ENCODE peak calls at places on chromosomes 4 and X, in eight cellular contexts. F is left lung, X is heart right ventricle, I is DND-41, P is suprapubic skin, Y is IMR-90, U is keratinocyte, G is tibial artery. H is an unnamed sample. For H3K4me1, the result is how much of the 10 kb centered on the place peaks cover.

GRCh38 chrX:150408561-150408960 is 45.4 kb downstream of the MAMLD1 start:
- DNase-seq in F (no peak), X (no peak), I (no peak), P (no peak), Y (peak), U (no peak), G (no peak), H (no peak)

GRCh38 chr4:88058295-88058694 is 50.9 kb downstream of the PKD2 start:
- DNase-seq in F (no peak), X (no peak), I (no peak), P (no peak), Y (no peak), U (no peak), G (no peak), H (no peak)

GRCh38 chr4:172104534-172104933 is 291.3 kb downstream of the GALNTL6 start:
- DNase-seq in F (no peak), X (no peak), I (no peak), P (no peak), Y (peak), U (no peak), G (no peak), H (no peak)

GRCh38 chrX:34884693-34885277 is 57.8 kb upstream of the FAM47B start:
- DNase-seq in F (no peak), X (no peak), I (no peak), P (no peak), Y (peak), U (peak), G (no peak), H (no peak)

GRCh38 chr4:155529197-155529596 is 137.5 kb upstream of the GUCY1A1 start:
- DNase-seq in F (no peak), X (no peak), I (peak), P (no peak), Y (no peak), U (no peak), G (no peak), H (no peak)

GRCh38 chr4:62601737-62602136 is 1401.6 kb downstream of the ADGRL3 start:
- DNase-seq in F (no peak), X (no peak), I (no peak), P (no peak), Y (no peak), U (no peak), G (no peak), H (no peak)

GRCh38 chrX:109774706-109775105 is 41.6 kb upstream of the ACSL4 start:
- DNase-seq in F (no peak), X (no peak), I (no peak), P (no peak), Y (peak), U (no peak), G (no peak), H (no peak)

GRCh38 chr4:144820706-144821105 is 174.8 kb downstream of the HHIP start:
- DNase-seq in F (no peak), X (no peak), I (no peak), P (no peak), Y (peak), U (no peak), G (no peak), H (no peak)

GRCh38 chr4:119946359-119946758 is 120.3 kb downstream of the MAD2L1 start:
- DNase-seq in F (no peak), X (no peak), I (no peak), P (no peak), Y (peak), U (no peak), G (no peak), H (no peak)

GRCh38 chr4:17273047-17273446 is 238.8 kb downstream of the QDPR start:
- DNase-seq in F (no peak), X (no peak), I (no peak), P (no peak), Y (peak), U (no peak), G (no peak), H (no peak)

GRCh38 chr4:113990886-113991285 is 11.4 kb upstream of the ARSJ start:
- DNase-seq in F (peak), X (no peak), I (no peak), P (no peak), Y (no peak), U (no peak), G (no peak), H (no peak)

GRCh38 chr4:183541081-183542045 is 36.5 kb downstream of the ING2 start:
- DNase-seq in F (no peak), X (no peak), I (no peak), P (no peak), Y (peak), U (no peak), G (no peak), H (no peak)

GRCh38 chrX:46819136-46819535 is 17.7 kb upstream of the RP2 start:
- DNase-seq in F (no peak), X (no peak), I (no peak), P (no peak), Y (no peak), U (no peak), G (no peak), H (no peak)

GRCh38 chr4:10353110-10353509 is 104.1 kb downstream of the ZNF518B start:
- DNase-seq in F (no peak), X (no peak), I (no peak), P (no peak), Y (no peak), U (no peak), G (no peak), H (no peak)

GRCh38 chr4:31370866-31371465 is 650.8 kb downstream of the PCDH7 start:
- DNase-seq in F (no peak), X (no peak), I (peak), P (no peak), Y (peak), U (no peak), G (no peak), H (peak)

GRCh38 chr4:18197467-18197866 is 175.9 kb upstream of the LCORL start:
- DNase-seq in F (no peak), X (no peak), I (no peak), P (no peak), Y (no peak), U (no peak), G (no peak), H (no peak)

GRCh38 chr4:56468097-56468422 is 643 bp downstream of the SRP72 start:
- DNase-seq in F (no peak), X (no peak), I (peak), P (no peak), Y (peak), U (no peak), G (no peak), H (no peak)

GRCh38 chr4:143344774-143345173 is 8.1 kb downstream of the GAB1 start:
- DNase-seq in F (no peak), X (no peak), I (no peak), P (no peak), Y (no peak), U (no peak), G (no peak), H (no peak)

GRCh38 chr4:143346208-143346607 is 9.5 kb downstream of the GAB1 start:
- DNase-seq in F (no peak), X (no peak), I (no peak), P (no peak), Y (no peak), U (peak), G (no peak), H (no peak)

GRCh38 chr4:143344011-143344410 is 7.3 kb downstream of the GAB1 start:
- DNase-seq in F (no peak), X (no peak), I (no peak), P (no peak), Y (no peak), U (no peak), G (no peak), H (no peak)

GRCh38 chr4:143341186-143341755 is 4.6 kb downstream of the GAB1 start:
- DNase-seq in F (no peak), X (no peak), I (no peak), P (no peak), Y (no peak), U (no peak), G (no peak), H (no peak)

DNA sequence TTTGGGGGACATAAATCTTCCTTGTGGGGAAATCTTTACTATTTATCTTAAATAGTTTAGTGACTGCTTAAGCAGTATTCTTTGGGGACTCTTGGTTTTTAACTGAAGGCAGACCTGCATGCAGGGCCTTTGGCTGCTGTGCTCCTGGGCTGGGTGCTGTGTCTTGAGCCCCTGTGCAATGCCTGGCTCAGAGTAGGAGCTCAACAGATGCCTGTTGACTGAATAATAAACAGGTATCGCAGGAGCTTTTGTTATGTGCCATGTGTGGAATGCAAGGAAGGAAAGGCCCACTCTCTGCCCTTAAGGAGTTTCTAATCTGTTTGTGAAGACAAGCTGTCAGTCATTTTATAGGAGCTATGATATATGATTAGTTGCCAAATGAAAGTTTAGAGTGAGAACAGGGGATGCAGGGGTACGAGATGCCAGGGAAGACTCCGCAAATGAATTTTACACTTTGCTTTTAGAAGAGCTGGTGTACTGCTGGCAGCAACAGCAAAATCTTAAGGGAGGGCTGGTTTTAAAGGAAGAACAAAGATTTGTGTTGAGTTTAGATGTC is 6.7 kb downstream of the GAB1 start:
- DNase-seq in F (no peak), X (no peak), I (no peak), P (no peak), Y (no peak), U (no peak), G (no peak), H (no peak)
- H3K27ac ChIP-seq in F (peak), X (no peak), I (no peak), P (peak), Y (no peak), U (no peak), G (no peak), H (no peak)

GRCh38 chr4:7395635-7396034 is 39.1 kb downstream of the PSAPL1 start:
- DNase-seq in F (peak), X (no peak), I (no peak), P (no peak), Y (no peak), U (no peak), G (peak), H (no peak)

GRCh38 chr4:7396186-7396585 is 38.5 kb downstream of the PSAPL1 start:
- DNase-seq in F (no peak), X (no peak), I (no peak), P (no peak), Y (no peak), U (no peak), G (no peak), H (no peak)

GRCh38 chr4:7398104-7398423 is 36.7 kb downstream of the PSAPL1 start:
- DNase-seq in F (peak), X (peak), I (peak), P (peak), Y (peak), U (peak), G (peak), H (no peak)

GRCh38 chr4:7398788-7399432 is 35.8 kb downstream of the PSAPL1 start:
- DNase-seq in F (no peak), X (no peak), I (no peak), P (no peak), Y (no peak), U (no peak), G (no peak), H (no peak)

DNA sequence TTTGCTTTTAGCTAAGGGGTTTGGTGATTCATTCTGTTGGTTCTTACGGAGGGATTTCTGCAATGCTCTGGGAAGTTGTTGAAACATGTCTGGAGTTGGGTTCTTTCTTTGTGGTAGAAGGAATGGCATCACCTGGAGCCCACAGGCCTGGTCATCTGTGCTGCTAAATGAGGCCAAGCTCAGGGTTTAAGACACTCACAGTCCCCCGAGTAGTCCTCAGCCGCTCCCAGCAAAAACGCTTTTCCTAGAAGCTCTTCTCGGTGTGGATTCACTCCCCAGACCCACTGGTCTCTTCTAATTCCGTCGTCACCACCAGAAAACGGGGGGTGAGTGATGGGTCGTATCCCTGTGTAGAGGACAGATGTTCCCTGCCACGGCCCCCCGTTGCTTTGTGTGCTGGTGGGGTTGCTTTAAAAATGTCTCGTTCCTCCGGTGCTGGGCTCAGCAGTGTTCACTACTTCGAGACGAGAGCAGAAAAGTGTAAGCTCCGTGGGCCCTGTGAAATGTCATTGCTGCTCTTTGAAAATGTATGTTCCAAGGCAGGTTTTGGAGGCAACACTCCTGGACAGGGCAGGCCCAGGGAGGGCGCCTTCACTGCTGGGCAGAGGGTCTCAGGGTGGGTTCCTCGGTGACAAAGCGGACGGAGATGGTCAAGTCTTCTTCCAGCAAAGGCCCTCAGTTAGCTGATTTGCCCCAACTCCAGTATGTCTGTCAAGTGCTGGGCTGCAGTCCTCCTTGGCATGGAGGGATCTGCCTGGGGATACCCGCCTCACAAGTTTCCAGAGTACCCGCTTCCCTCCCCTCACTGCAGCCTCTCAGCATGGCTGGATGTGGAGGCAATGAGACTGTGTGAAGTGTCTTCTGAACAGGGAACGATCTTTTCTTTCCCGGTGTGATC is 37.3 kb downstream of the PSAPL1 start:
- DNase-seq in F (no peak), X (no peak), I (no peak), P (peak), Y (peak), U (peak), G (peak), H (no peak)
- H3K4me3 ChIP-seq in F (no peak), X (no peak), I (no peak), P (no peak), Y (no peak), U (no peak), G (no peak), H (no peak)

GRCh38 chrX:152845618-152846240 is 14.9 kb downstream of the NSDHL start:
- DNase-seq in F (no peak), X (no peak), I (no peak), P (no peak), Y (no peak), U (no peak), G (no peak), H (no peak)

GRCh38 chrX:152853986-152854385 is 23.1 kb downstream of the NSDHL start:
- DNase-seq in F (no peak), X (no peak), I (no peak), P (no peak), Y (no peak), U (no peak), G (no peak), H (no peak)

GRCh38 chrX:152847281-152847680 is 16.4 kb downstream of the NSDHL start:
- DNase-seq in F (no peak), X (no peak), I (no peak), P (no peak), Y (no peak), U (no peak), G (no peak), H (no peak)

GRCh38 chrX:152850465-152850864 is 19.6 kb downstream of the NSDHL start:
- DNase-seq in F (no peak), X (no peak), I (no peak), P (no peak), Y (no peak), U (no peak), G (no peak), H (no peak)
- H3K4me1 ChIP-seq in F (under half), X (under half), I (under half), P (under half), Y (under half), U (under half), G (under half), H (under half)

DNA sequence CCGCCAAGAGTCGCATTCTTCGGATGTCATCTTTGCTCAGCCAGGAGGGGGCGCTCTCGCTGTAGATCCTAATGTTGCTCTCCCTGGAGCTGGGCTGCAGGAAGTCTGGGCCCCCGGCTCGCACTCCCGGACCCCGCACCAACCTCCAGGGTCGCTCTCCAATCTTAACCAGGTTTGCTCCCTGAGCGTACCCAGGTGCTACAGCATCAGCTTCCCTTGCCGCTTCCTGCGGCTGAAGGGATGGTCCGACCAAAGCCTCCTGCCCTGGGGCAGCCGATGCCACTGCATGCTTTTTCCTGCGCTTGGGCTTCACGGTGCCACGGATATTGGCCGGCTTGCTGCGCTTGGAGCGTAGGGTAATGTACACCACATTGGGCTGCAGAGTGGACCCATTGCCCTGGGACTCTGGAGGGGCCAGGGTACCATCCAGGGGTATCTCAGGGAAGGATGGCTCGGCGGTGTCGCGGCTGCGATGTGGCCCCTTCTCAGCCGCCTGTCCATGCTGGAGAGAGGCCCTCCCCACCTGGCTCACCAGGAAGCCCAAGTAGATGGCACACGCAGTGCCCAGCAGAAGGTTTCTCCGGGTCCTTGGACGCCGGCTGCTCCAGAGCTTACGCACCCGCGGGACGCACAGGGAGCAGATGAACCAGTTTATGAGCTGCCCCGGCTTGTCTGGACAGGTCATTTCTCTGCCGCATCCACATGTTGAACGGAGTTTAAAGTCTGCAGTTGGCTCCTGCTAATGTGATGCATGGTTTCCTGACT is 2.0 kb downstream of the GASK1B start:
- DNase-seq in F (peak), X (peak), I (no peak), P (peak), Y (peak), U (peak), G (peak), H (peak)
- H3K27ac ChIP-seq in F (peak), X (peak), I (no peak), P (peak), Y (peak), U (peak), G (peak), H (no peak)

H was measured in naive thymus-derived CD4-positive, alpha-beta T cell.